ENCODE peak calls at places on chromosomes 12 and 14, in nine cellular contexts. H is OCI-LY7, I is GM23338, L is SK-N-SH, F is MM.1S, M is neural progenitor cell, C is PC-3, Y is hepatocyte, X is GM23248. K is an unnamed sample.

GRCh38 chr14:56874375-56874774 is 64.1 kb upstream of the OTX2 start:
- DNase-seq in Y (peak; percentile 44), F (no peak), I (peak; percentile 88), C (peak; percentile 70), M (peak; percentile 73), H (peak; percentile 10), L (no peak), X (peak; percentile 2), K (peak; percentile 26)

GRCh38 chr12:47980172-47980571 is 16.8 kb downstream of the TMEM106C start:
- DNase-seq in M (no peak), F (no peak), H (no peak), C (no peak), X (no peak), I (no peak), Y (no peak), L (no peak), K (no peak)

GRCh38 chr12:46786774-46787173 is 39.0 kb downstream of the SLC38A4 start:
- DNase-seq in Y (no peak), F (no peak), M (no peak), C (peak; percentile 58), L (no peak), I (no peak), X (peak; percentile 68), H (no peak), K (no peak)

GRCh38 chr14:64572721-64573508 is 23.2 kb downstream of the PPP1R36 start:
- DNase-seq in X (no peak), C (no peak), M (peak; percentile 9), H (no peak), I (peak; percentile 78), Y (no peak), F (no peak), L (no peak), K (no peak)

GRCh38 chr12:89084751-89085150 is 267.6 kb downstream of the DUSP6 start:
- DNase-seq in X (peak; percentile 20), Y (no peak), H (no peak), M (no peak), F (no peak), L (no peak), C (no peak), I (no peak), K (no peak)

GRCh38 chr14:69151458-69152180 is 1.3 kb downstream of the DCAF5 start:
- DNase-seq in Y (peak; percentile 89), F (peak; percentile 52), I (peak; percentile 89), L (peak; percentile 93), H (peak; percentile 85), X (peak; percentile 80), M (peak; percentile 96), C (peak; percentile 70), K (peak; percentile 48)

GRCh38 chr14:26596722-26597030 is 1.2 kb downstream of the NOVA1 start:
- DNase-seq in C (no peak), X (peak; percentile 38), F (no peak), M (no peak), Y (peak; percentile 11), H (no peak), I (no peak), L (no peak), K (no peak)

GRCh38 chr12:124174406-124174805 is 120.5 kb upstream of the RFLNA start:
- DNase-seq in C (no peak), L (no peak), I (no peak), M (no peak), H (no peak), X (peak; percentile 92), F (no peak), Y (no peak), K (no peak)

GRCh38 chr12:79055926-79056674 is 191.5 kb downstream of the SYT1 start:
- DNase-seq in M (no peak), F (no peak), C (peak; percentile 87), H (no peak), I (no peak), Y (no peak), L (no peak), X (peak; percentile 73), K (peak; percentile 46)

GRCh38 chr12:1507308-1507707 is 87.1 kb downstream of the FBXL14 start:
- DNase-seq in X (no peak), Y (no peak), F (no peak), M (no peak), I (no peak), C (no peak), L (no peak), H (no peak), K (no peak)

GRCh38 chr14:99899578-99900178 is 106.5 kb downstream of the EML1 start:
- DNase-seq in L (peak; percentile 28), F (peak; percentile 15), H (peak; percentile 35), X (peak; percentile 47), I (peak; percentile 65), M (no peak), Y (peak; percentile 39), C (peak; percentile 66), K (peak; percentile 8)

GRCh38 chr14:20468773-20469241 is 399 bp upstream of the PNP start:
- DNase-seq in Y (peak; percentile 16), C (no peak), H (no peak), I (peak; percentile 38), L (no peak), X (peak; percentile 49), M (peak; percentile 36), F (no peak), K (no peak)

GRCh38 chr14:78848234-78848820 is 678.2 kb downstream of the NRXN3 start:
- DNase-seq in Y (peak; percentile 74), M (peak; percentile 81), H (peak; percentile 54), X (peak; percentile 57), I (peak; percentile 82), L (peak; percentile 16), F (peak; percentile 29), C (peak; percentile 62), K (peak; percentile 18)

GRCh38 chr12:100964026-100964425 is 169.4 kb downstream of the ANO4 start:
- DNase-seq in F (no peak), Y (no peak), C (no peak), I (no peak), L (no peak), H (no peak), X (no peak), M (no peak), K (no peak)

GRCh38 chr14:104235686-104236085 is 97.3 kb downstream of the KIF26A start:
- DNase-seq in F (no peak), Y (no peak), H (no peak), L (no peak), I (no peak), X (no peak), C (no peak), M (no peak), K (no peak)

GRCh38 chr14:104238424-104239184 is 100.2 kb downstream of the KIF26A start:
- DNase-seq in I (no peak), H (no peak), F (no peak), L (no peak), Y (no peak), X (no peak), C (no peak), M (no peak), K (no peak)

GRCh38 chr14:104239866-104240301 is 101.5 kb downstream of the KIF26A start:
- DNase-seq in I (no peak), X (no peak), F (no peak), Y (no peak), L (peak; percentile 34), M (no peak), H (peak; percentile 46), C (no peak), K (no peak)

GRCh38 chr14:104239185-104239775 is 100.9 kb downstream of the KIF26A start:
- DNase-seq in F (no peak), I (no peak), X (no peak), L (no peak), H (no peak), C (no peak), M (no peak), Y (no peak), K (no peak)

GRCh38 chr14:104237651-104238423 is 99.5 kb downstream of the KIF26A start:
- DNase-seq in L (no peak), X (no peak), M (no peak), Y (no peak), I (no peak), C (no peak), F (no peak), H (no peak), K (no peak)
- TF ChIP-seq EZH2phosphoT487 in L (no peak), X (no peak), M (no peak), Y (no peak), I (no peak), C (no peak), F (no peak), H (no peak), K (no peak)

DNA sequence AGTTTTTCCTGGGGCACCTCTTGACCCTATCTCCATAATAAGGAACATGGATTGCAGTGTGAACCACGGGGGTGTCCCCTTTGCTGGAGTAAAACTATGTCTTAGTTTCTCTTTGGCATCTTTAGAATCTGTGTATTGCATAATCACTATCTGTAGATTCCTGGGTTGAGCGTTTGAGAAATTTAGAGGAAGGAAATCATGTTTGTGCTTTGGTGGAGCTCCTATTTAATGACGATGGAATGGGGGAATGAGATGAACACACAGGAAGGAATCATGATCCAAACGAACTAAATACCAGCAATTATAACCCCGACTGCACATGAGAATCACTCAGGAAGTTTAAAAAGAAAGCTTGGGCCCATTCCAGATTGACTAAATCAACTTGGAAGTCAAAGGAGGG is 1.3 kb upstream of the MYG1 start:
- DNase-seq in Y (no peak), H (no peak), M (no peak), L (no peak), I (no peak), F (no peak), C (peak; percentile 74), X (peak; percentile 98), K (no peak)
- H3K27ac ChIP-seq in Y (peak overlapping the region; percentile 87), H (no peak overlapping the region), M (no peak overlapping the region), L (peak overlapping the region; percentile 88), I (peak overlapping the region; percentile 83), F (no peak overlapping the region), C (peak overlapping the region; percentile 98), X (peak overlapping the region; percentile 100), K (no peak overlapping the region)

DNA sequence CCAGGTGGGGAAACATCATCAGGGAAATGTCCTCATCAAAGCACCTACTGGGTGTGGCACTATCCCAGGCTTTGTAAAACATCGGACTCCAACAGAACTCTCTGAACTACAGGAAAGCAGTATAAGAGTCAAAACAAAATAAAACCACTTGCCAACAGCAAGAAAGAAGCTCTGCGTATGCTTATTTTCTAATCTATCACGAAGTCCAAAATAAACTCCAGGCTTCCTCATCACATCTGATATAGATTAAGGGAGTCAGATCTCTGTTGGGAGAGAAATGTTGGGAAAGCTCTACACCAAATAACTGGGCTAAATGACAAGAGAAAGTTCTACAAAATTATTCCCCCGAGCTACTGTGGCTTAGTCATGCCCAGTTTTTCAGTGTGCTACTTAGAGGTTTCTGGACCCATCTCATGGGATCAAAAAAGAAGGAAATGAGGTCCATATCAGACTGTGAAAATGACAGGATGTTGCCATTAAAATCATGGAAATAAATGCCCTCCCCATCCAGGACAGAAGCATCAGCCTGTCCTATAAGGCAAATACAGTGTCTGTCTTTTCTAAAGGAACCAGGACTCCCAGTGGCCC is 149.6 kb downstream of the STXBP6 start:
- DNase-seq in F (no peak), C (no peak), H (no peak), X (peak; percentile 89), I (no peak), M (no peak), L (no peak), Y (no peak), K (no peak)
- TF ChIP-seq EZH2phosphoT487 in F (no peak), C (no peak), H (no peak), X (no peak), I (no peak), M (no peak), L (no peak), Y (no peak), K (no peak)

DNA sequence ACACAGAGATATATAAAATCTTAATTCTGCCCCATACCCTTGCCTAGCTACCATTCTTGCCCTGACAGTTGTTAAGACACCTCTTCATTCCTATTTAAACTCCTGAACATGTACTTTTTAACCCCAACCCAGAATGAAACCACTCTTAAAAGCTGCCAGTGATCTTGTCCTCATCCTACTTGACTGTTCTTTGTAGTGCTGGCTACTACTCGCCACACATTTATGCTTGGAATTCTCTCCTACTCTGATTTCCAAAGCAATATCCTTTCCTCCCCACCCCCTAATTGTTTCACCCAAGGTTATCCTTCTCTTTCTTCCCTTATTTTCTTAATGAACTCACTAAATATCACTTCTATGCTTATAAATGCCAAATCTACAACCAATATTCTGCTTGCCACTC is 4.1 kb downstream of the NFYB start:
- DNase-seq in M (no peak), F (no peak), C (no peak), H (no peak), I (no peak), X (peak; percentile 27), Y (no peak), L (no peak), K (no peak)
- H3K27ac ChIP-seq in M (no peak overlapping the region), F (no peak overlapping the region), C (no peak overlapping the region), H (no peak overlapping the region), I (no peak overlapping the region), X (no peak overlapping the region), Y (no peak overlapping the region), L (no peak overlapping the region), K (no peak overlapping the region)

K was measured in HCT116.